ENCODE peak calls at places on chromosome 14, in ten cellular contexts. One of them, this sample, is unnamed.

GRCh38 chr14:33657478-33657877 is 293.4 kb downstream of the EGLN3 start:
- DNase-seq in BJ: no peak
- DNase-seq in activated CD4-positive, CD25-positive, alpha-beta regulatory T cell treated with anti-CD3 and anti-CD28 coated beads, Interleukin-2, amount 50 U/mL, for 16 hours: no peak
- DNase-seq in lower lobe of right lung: no peak
- DNase-seq in MV-4-11: no peak
- DNase-seq in fibroblast of lung: no peak
- DNase-seq in putamen: no peak
- DNase-seq in upper lobe of right lung: no peak
- DNase-seq in amniotic epithelial cell: no peak
- DNase-seq in tibial nerve: no peak
- DNase-seq in this sample: no peak

GRCh38 chr14:74377976-74378690 is 29.9 kb downstream of the VRTN start:
- DNase-seq in BJ: no peak
- DNase-seq in activated CD4-positive, CD25-positive, alpha-beta regulatory T cell treated with anti-CD3 and anti-CD28 coated beads, Interleukin-2, amount 50 U/mL, for 16 hours: no peak
- DNase-seq in lower lobe of right lung: no peak
- DNase-seq in MV-4-11: no peak
- DNase-seq in fibroblast of lung: no peak
- DNase-seq in putamen: no peak
- DNase-seq in upper lobe of right lung: peak
- DNase-seq in amniotic epithelial cell: no peak
- DNase-seq in tibial nerve: no peak
- DNase-seq in this sample: no peak

GRCh38 chr14:73924337-73924736 is 25.6 kb downstream of the FAM161B start:
- DNase-seq in BJ: no peak
- DNase-seq in activated CD4-positive, CD25-positive, alpha-beta regulatory T cell treated with anti-CD3 and anti-CD28 coated beads, Interleukin-2, amount 50 U/mL, for 16 hours: no peak
- DNase-seq in lower lobe of right lung: no peak
- DNase-seq in MV-4-11: no peak
- DNase-seq in fibroblast of lung: peak
- DNase-seq in putamen: no peak
- DNase-seq in upper lobe of right lung: no peak
- DNase-seq in amniotic epithelial cell: peak
- DNase-seq in tibial nerve: no peak
- DNase-seq in this sample: no peak

GRCh38 chr14:59107819-59108218 is 80.6 kb upstream of the DAAM1 start:
- DNase-seq in BJ: no peak
- DNase-seq in activated CD4-positive, CD25-positive, alpha-beta regulatory T cell treated with anti-CD3 and anti-CD28 coated beads, Interleukin-2, amount 50 U/mL, for 16 hours: no peak
- DNase-seq in lower lobe of right lung: no peak
- DNase-seq in MV-4-11: no peak
- DNase-seq in fibroblast of lung: no peak
- DNase-seq in putamen: no peak
- DNase-seq in upper lobe of right lung: no peak
- DNase-seq in amniotic epithelial cell: no peak
- DNase-seq in tibial nerve: no peak
- DNase-seq in this sample: no peak

GRCh38 chr14:55556929-55557623 is 22.9 kb upstream of the KTN1 start:
- DNase-seq in BJ: peak
- DNase-seq in activated CD4-positive, CD25-positive, alpha-beta regulatory T cell treated with anti-CD3 and anti-CD28 coated beads, Interleukin-2, amount 50 U/mL, for 16 hours: no peak
- DNase-seq in lower lobe of right lung: peak
- DNase-seq in MV-4-11: no peak
- DNase-seq in fibroblast of lung: peak
- DNase-seq in putamen: no peak
- DNase-seq in upper lobe of right lung: peak
- DNase-seq in amniotic epithelial cell: peak
- DNase-seq in tibial nerve: no peak
- DNase-seq in this sample: peak

GRCh38 chr14:51018521-51018920 is 74.2 kb upstream of the PYGL start:
- DNase-seq in BJ: no peak
- DNase-seq in activated CD4-positive, CD25-positive, alpha-beta regulatory T cell treated with anti-CD3 and anti-CD28 coated beads, Interleukin-2, amount 50 U/mL, for 16 hours: no peak
- DNase-seq in lower lobe of right lung: no peak
- DNase-seq in MV-4-11: no peak
- DNase-seq in fibroblast of lung: peak
- DNase-seq in putamen: no peak
- DNase-seq in upper lobe of right lung: no peak
- DNase-seq in amniotic epithelial cell: peak
- DNase-seq in tibial nerve: no peak
- DNase-seq in this sample: no peak

GRCh38 chr14:60981626-60982455 is 796 bp downstream of the SLC38A6 start:
- DNase-seq in BJ: peak
- DNase-seq in activated CD4-positive, CD25-positive, alpha-beta regulatory T cell treated with anti-CD3 and anti-CD28 coated beads, Interleukin-2, amount 50 U/mL, for 16 hours: no peak
- DNase-seq in lower lobe of right lung: no peak
- DNase-seq in MV-4-11: peak
- DNase-seq in fibroblast of lung: peak
- DNase-seq in putamen: peak
- DNase-seq in upper lobe of right lung: no peak
- DNase-seq in amniotic epithelial cell: peak
- DNase-seq in tibial nerve: no peak
- DNase-seq in this sample: peak

GRCh38 chr14:69768873-69769272 is 1.9 kb downstream of the SRSF5 start:
- DNase-seq in BJ: no peak
- DNase-seq in activated CD4-positive, CD25-positive, alpha-beta regulatory T cell treated with anti-CD3 and anti-CD28 coated beads, Interleukin-2, amount 50 U/mL, for 16 hours: no peak
- DNase-seq in lower lobe of right lung: no peak
- DNase-seq in MV-4-11: no peak
- DNase-seq in fibroblast of lung: no peak
- DNase-seq in putamen: no peak
- DNase-seq in upper lobe of right lung: no peak
- DNase-seq in amniotic epithelial cell: no peak
- DNase-seq in tibial nerve: no peak
- DNase-seq in this sample: no peak

GRCh38 chr14:61759878-61760277 is 2.3 kb upstream of the SNAPC1 start:
- DNase-seq in BJ: no peak
- DNase-seq in activated CD4-positive, CD25-positive, alpha-beta regulatory T cell treated with anti-CD3 and anti-CD28 coated beads, Interleukin-2, amount 50 U/mL, for 16 hours: no peak
- DNase-seq in lower lobe of right lung: no peak
- DNase-seq in MV-4-11: no peak
- DNase-seq in fibroblast of lung: no peak
- DNase-seq in putamen: no peak
- DNase-seq in upper lobe of right lung: no peak
- DNase-seq in amniotic epithelial cell: peak
- DNase-seq in tibial nerve: no peak
- DNase-seq in this sample: no peak

GRCh38 chr14:81523616-81524015 is 10.0 kb downstream of the SEL1L start:
- DNase-seq in BJ: no peak
- DNase-seq in activated CD4-positive, CD25-positive, alpha-beta regulatory T cell treated with anti-CD3 and anti-CD28 coated beads, Interleukin-2, amount 50 U/mL, for 16 hours: no peak
- DNase-seq in lower lobe of right lung: no peak
- DNase-seq in MV-4-11: no peak
- DNase-seq in fibroblast of lung: no peak
- DNase-seq in putamen: no peak
- DNase-seq in upper lobe of right lung: no peak
- DNase-seq in amniotic epithelial cell: no peak
- DNase-seq in tibial nerve: no peak
- DNase-seq in this sample: no peak

GRCh38 chr14:83280719-83281118 is 1747.1 kb upstream of the SEL1L start:
- DNase-seq in BJ: no peak
- DNase-seq in activated CD4-positive, CD25-positive, alpha-beta regulatory T cell treated with anti-CD3 and anti-CD28 coated beads, Interleukin-2, amount 50 U/mL, for 16 hours: no peak
- DNase-seq in lower lobe of right lung: no peak
- DNase-seq in MV-4-11: no peak
- DNase-seq in fibroblast of lung: no peak
- DNase-seq in putamen: no peak
- DNase-seq in upper lobe of right lung: no peak
- DNase-seq in amniotic epithelial cell: no peak
- DNase-seq in tibial nerve: no peak
- DNase-seq in this sample: no peak

GRCh38 chr14:28308727-28309126 is 457.9 kb upstream of the FOXG1 start:
- DNase-seq in BJ: no peak
- DNase-seq in activated CD4-positive, CD25-positive, alpha-beta regulatory T cell treated with anti-CD3 and anti-CD28 coated beads, Interleukin-2, amount 50 U/mL, for 16 hours: no peak
- DNase-seq in lower lobe of right lung: no peak
- DNase-seq in MV-4-11: no peak
- DNase-seq in fibroblast of lung: peak
- DNase-seq in putamen: no peak
- DNase-seq in upper lobe of right lung: no peak
- DNase-seq in amniotic epithelial cell: peak
- DNase-seq in tibial nerve: no peak
- DNase-seq in this sample: peak

GRCh38 chr14:96235426-96235825 is 20.6 kb upstream of the BDKRB1 start:
- DNase-seq in BJ: no peak
- DNase-seq in activated CD4-positive, CD25-positive, alpha-beta regulatory T cell treated with anti-CD3 and anti-CD28 coated beads, Interleukin-2, amount 50 U/mL, for 16 hours: no peak
- DNase-seq in lower lobe of right lung: no peak
- DNase-seq in MV-4-11: no peak
- DNase-seq in fibroblast of lung: no peak
- DNase-seq in putamen: no peak
- DNase-seq in upper lobe of right lung: no peak
- DNase-seq in amniotic epithelial cell: no peak
- DNase-seq in tibial nerve: no peak
- DNase-seq in this sample: no peak

GRCh38 chr14:23078692-23079116 is 16.2 kb downstream of the ACIN1 start:
- DNase-seq in BJ: peak
- DNase-seq in activated CD4-positive, CD25-positive, alpha-beta regulatory T cell treated with anti-CD3 and anti-CD28 coated beads, Interleukin-2, amount 50 U/mL, for 16 hours: no peak
- DNase-seq in lower lobe of right lung: peak
- DNase-seq in MV-4-11: no peak
- DNase-seq in fibroblast of lung: peak
- DNase-seq in putamen: no peak
- DNase-seq in upper lobe of right lung: no peak
- DNase-seq in amniotic epithelial cell: peak
- DNase-seq in tibial nerve: peak
- DNase-seq in this sample: peak

GRCh38 chr14:64760916-64761315 is 56.7 kb downstream of the PLEKHG3 start:
- DNase-seq in BJ: no peak
- DNase-seq in activated CD4-positive, CD25-positive, alpha-beta regulatory T cell treated with anti-CD3 and anti-CD28 coated beads, Interleukin-2, amount 50 U/mL, for 16 hours: no peak
- DNase-seq in lower lobe of right lung: peak
- DNase-seq in MV-4-11: no peak
- DNase-seq in fibroblast of lung: no peak
- DNase-seq in putamen: no peak
- DNase-seq in upper lobe of right lung: no peak
- DNase-seq in amniotic epithelial cell: no peak
- DNase-seq in tibial nerve: no peak
- DNase-seq in this sample: no peak

GRCh38 chr14:34355584-34356266 is 106.3 kb downstream of the SPTSSA start:
- DNase-seq in BJ: no peak
- DNase-seq in activated CD4-positive, CD25-positive, alpha-beta regulatory T cell treated with anti-CD3 and anti-CD28 coated beads, Interleukin-2, amount 50 U/mL, for 16 hours: no peak
- DNase-seq in lower lobe of right lung: no peak
- DNase-seq in MV-4-11: peak
- DNase-seq in fibroblast of lung: peak
- DNase-seq in putamen: no peak
- DNase-seq in upper lobe of right lung: no peak
- DNase-seq in amniotic epithelial cell: peak
- DNase-seq in tibial nerve: no peak
- DNase-seq in this sample: peak

GRCh38 chr14:68243441-68244010 is 423.9 kb downstream of the RAD51B start:
- DNase-seq in BJ: no peak
- DNase-seq in activated CD4-positive, CD25-positive, alpha-beta regulatory T cell treated with anti-CD3 and anti-CD28 coated beads, Interleukin-2, amount 50 U/mL, for 16 hours: no peak
- DNase-seq in lower lobe of right lung: no peak
- DNase-seq in MV-4-11: no peak
- DNase-seq in fibroblast of lung: no peak
- DNase-seq in putamen: no peak
- DNase-seq in upper lobe of right lung: no peak
- DNase-seq in amniotic epithelial cell: no peak
- DNase-seq in tibial nerve: no peak
- DNase-seq in this sample: no peak

GRCh38 chr14:103514596-103515421 is 7.8 kb downstream of the CKB start:
- DNase-seq in BJ: no peak
- DNase-seq in activated CD4-positive, CD25-positive, alpha-beta regulatory T cell treated with anti-CD3 and anti-CD28 coated beads, Interleukin-2, amount 50 U/mL, for 16 hours: no peak
- DNase-seq in lower lobe of right lung: peak
- DNase-seq in MV-4-11: no peak
- DNase-seq in fibroblast of lung: no peak
- DNase-seq in putamen: no peak
- DNase-seq in upper lobe of right lung: peak
- DNase-seq in amniotic epithelial cell: no peak
- DNase-seq in tibial nerve: no peak
- DNase-seq in this sample: no peak

GRCh38 chr14:56181666-56182065 is 63.5 kb downstream of the PELI2 start:
- DNase-seq in BJ: no peak
- DNase-seq in activated CD4-positive, CD25-positive, alpha-beta regulatory T cell treated with anti-CD3 and anti-CD28 coated beads, Interleukin-2, amount 50 U/mL, for 16 hours: no peak
- DNase-seq in lower lobe of right lung: no peak
- DNase-seq in MV-4-11: no peak
- DNase-seq in fibroblast of lung: no peak
- DNase-seq in putamen: no peak
- DNase-seq in upper lobe of right lung: no peak
- DNase-seq in amniotic epithelial cell: no peak
- DNase-seq in tibial nerve: no peak
- DNase-seq in this sample: no peak

GRCh38 chr14:33686218-33686617 is 264.7 kb downstream of the EGLN3 start:
- DNase-seq in BJ: peak
- DNase-seq in activated CD4-positive, CD25-positive, alpha-beta regulatory T cell treated with anti-CD3 and anti-CD28 coated beads, Interleukin-2, amount 50 U/mL, for 16 hours: no peak
- DNase-seq in lower lobe of right lung: no peak
- DNase-seq in MV-4-11: no peak
- DNase-seq in fibroblast of lung: peak
- DNase-seq in putamen: no peak
- DNase-seq in upper lobe of right lung: no peak
- DNase-seq in amniotic epithelial cell: peak
- DNase-seq in tibial nerve: no peak
- DNase-seq in this sample: no peak

GRCh38 chr14:94099006-94099405 is 11.5 kb upstream of the IFI27 start:
- DNase-seq in BJ: no peak
- DNase-seq in activated CD4-positive, CD25-positive, alpha-beta regulatory T cell treated with anti-CD3 and anti-CD28 coated beads, Interleukin-2, amount 50 U/mL, for 16 hours: no peak
- DNase-seq in lower lobe of right lung: no peak
- DNase-seq in MV-4-11: no peak
- DNase-seq in fibroblast of lung: no peak
- DNase-seq in putamen: peak
- DNase-seq in upper lobe of right lung: no peak
- DNase-seq in amniotic epithelial cell: no peak
- DNase-seq in tibial nerve: no peak
- DNase-seq in this sample: no peak

GRCh38 chr14:51019089-51019488 is 74.8 kb upstream of the PYGL start:
- DNase-seq in BJ: no peak
- DNase-seq in activated CD4-positive, CD25-positive, alpha-beta regulatory T cell treated with anti-CD3 and anti-CD28 coated beads, Interleukin-2, amount 50 U/mL, for 16 hours: no peak
- DNase-seq in lower lobe of right lung: no peak
- DNase-seq in MV-4-11: no peak
- DNase-seq in fibroblast of lung: peak
- DNase-seq in putamen: no peak
- DNase-seq in upper lobe of right lung: no peak
- DNase-seq in amniotic epithelial cell: no peak
- DNase-seq in tibial nerve: no peak
- DNase-seq in this sample: no peak

This sample was measured in AG09319.